ENCODE peak calls at places on chromosomes 11 and 22, in four cellular contexts. One of them, this sample, is unnamed.

GRCh38 chr11:20110908-20111669 is 49.2 kb downstream of the DBX1 start:
- DNase-seq in K562: peak
- DNase-seq in HepG2: peak
- DNase-seq in GM12878: peak
- DNase-seq in this sample: peak

GRCh38 chr11:126619516-126619915 is 264.0 kb downstream of the ST3GAL4 start:
- DNase-seq in K562: no peak
- DNase-seq in HepG2: no peak
- DNase-seq in GM12878: no peak
- DNase-seq in this sample: no peak

GRCh38 chr22:26453812-26454500 is 24.9 kb downstream of the ASPHD2 start:
- DNase-seq in K562: no peak
- DNase-seq in HepG2: no peak
- DNase-seq in GM12878: no peak
- DNase-seq in this sample: no peak

GRCh38 chr11:17418437-17418836 is 30.0 kb upstream of the KCNJ11 start:
- DNase-seq in K562: no peak
- DNase-seq in HepG2: no peak
- DNase-seq in GM12878: no peak
- DNase-seq in this sample: no peak

GRCh38 chr11:106162190-106162589 is 84.7 kb downstream of the AASDHPPT start:
- DNase-seq in K562: no peak
- DNase-seq in HepG2: no peak
- DNase-seq in GM12878: no peak
- DNase-seq in this sample: no peak

GRCh38 chr22:19103881-19104821 is 18.1 kb downstream of the DGCR2 start:
- DNase-seq in K562: no peak
- DNase-seq in HepG2: no peak
- DNase-seq in GM12878: no peak
- DNase-seq in this sample: peak

GRCh38 chr11:43582837-43583462 is 97.6 kb upstream of the HSD17B12 start:
- DNase-seq in K562: no peak
- DNase-seq in HepG2: no peak
- DNase-seq in GM12878: no peak
- DNase-seq in this sample: no peak

GRCh38 chr11:116513894-116514293 is 258.9 kb downstream of the BUD13 start:
- DNase-seq in K562: peak
- DNase-seq in HepG2: peak
- DNase-seq in GM12878: no peak
- DNase-seq in this sample: no peak

GRCh38 chr11:113401718-113402117 is 14.1 kb downstream of the ANKK1 start:
- DNase-seq in K562: no peak
- DNase-seq in HepG2: no peak
- DNase-seq in GM12878: no peak
- DNase-seq in this sample: no peak

GRCh38 chr22:45911601-45912271 is 65.2 kb downstream of the WNT7B start:
- DNase-seq in K562: no peak
- DNase-seq in HepG2: peak
- DNase-seq in GM12878: no peak
- DNase-seq in this sample: no peak

GRCh38 chr22:27501191-27501936 is 300.2 kb downstream of the MN1 start:
- DNase-seq in K562: no peak
- DNase-seq in HepG2: no peak
- DNase-seq in GM12878: no peak
- DNase-seq in this sample: no peak

GRCh38 chr22:38314140-38314991 is 2.9 kb downstream of the CSNK1E start:
- DNase-seq in K562: no peak
- DNase-seq in HepG2: no peak
- DNase-seq in GM12878: no peak
- DNase-seq in this sample: no peak

GRCh38 chr11:59078435-59078834 is 7.7 kb upstream of the GLYATL1B start:
- DNase-seq in K562: no peak
- DNase-seq in HepG2: no peak
- DNase-seq in GM12878: no peak
- DNase-seq in this sample: no peak

GRCh38 chr11:131537196-131537595 is 166.8 kb downstream of the NTM start:
- DNase-seq in K562: peak
- DNase-seq in HepG2: no peak
- DNase-seq in GM12878: no peak
- DNase-seq in this sample: no peak

GRCh38 chr11:132595246-132595645 is 937.1 kb downstream of the OPCML start:
- DNase-seq in K562: no peak
- DNase-seq in HepG2: no peak
- DNase-seq in GM12878: no peak
- DNase-seq in this sample: no peak

GRCh38 chr11:59756845-59757244 is 1.7 kb downstream of the STX3 start:
- DNase-seq in K562: peak
- DNase-seq in HepG2: no peak
- DNase-seq in GM12878: no peak
- DNase-seq in this sample: no peak

GRCh38 chr11:104105155-104105554 is 58.8 kb downstream of the PDGFD start:
- DNase-seq in K562: no peak
- DNase-seq in HepG2: no peak
- DNase-seq in GM12878: no peak
- DNase-seq in this sample: no peak

GRCh38 chr22:40685406-40685805 is 6.1 kb downstream of the MCHR1 start:
- DNase-seq in K562: no peak
- DNase-seq in HepG2: no peak
- DNase-seq in GM12878: no peak
- DNase-seq in this sample: no peak

GRCh38 chr11:123145220-123145619 is 49.8 kb downstream of the CLMP start:
- DNase-seq in K562: no peak
- DNase-seq in HepG2: peak
- DNase-seq in GM12878: no peak
- DNase-seq in this sample: no peak

GRCh38 chr11:111378773-111379499 is at the start of gene POU2AF1:
- DNase-seq in K562: no peak
- DNase-seq in HepG2: no peak
- DNase-seq in GM12878: peak
- DNase-seq in this sample: no peak

GRCh38 chr11:104897891-104898684 is at the start of gene CASP12:
- DNase-seq in K562: no peak
- DNase-seq in HepG2: no peak
- DNase-seq in GM12878: no peak
- DNase-seq in this sample: no peak

GRCh38 chr11:35178067-35178805 is 39.3 kb downstream of the CD44 start:
- DNase-seq in K562: no peak
- DNase-seq in HepG2: no peak
- DNase-seq in GM12878: no peak
- DNase-seq in this sample: no peak

GRCh38 chr11:75351541-75352416 is at the start of gene ARRB1:
- DNase-seq in K562: peak
- DNase-seq in HepG2: peak
- DNase-seq in GM12878: no peak
- DNase-seq in this sample: peak

GRCh38 chr11:116255234-116255953 is 517.4 kb downstream of the BUD13 start:
- DNase-seq in K562: no peak
- DNase-seq in HepG2: no peak
- DNase-seq in GM12878: no peak
- DNase-seq in this sample: no peak

GRCh38 chr11:111303476-111303875 is 5.1 kb downstream of the POU2AF3 start:
- DNase-seq in K562: no peak
- DNase-seq in HepG2: peak
- DNase-seq in GM12878: no peak
- DNase-seq in this sample: peak

GRCh38 chr11:46036969-46037368 is 84.3 kb downstream of the PHF21A start:
- DNase-seq in K562: no peak
- DNase-seq in HepG2: no peak
- DNase-seq in GM12878: no peak
- DNase-seq in this sample: no peak

GRCh38 chr11:26777276-26777939 is 55.5 kb upstream of the SLC5A12 start:
- DNase-seq in K562: no peak
- DNase-seq in HepG2: no peak
- DNase-seq in GM12878: no peak
- DNase-seq in this sample: no peak

GRCh38 chr22:17569971-17570511 is 6.7 kb downstream of the SLC25A18 start:
- DNase-seq in K562: no peak
- DNase-seq in HepG2: no peak
- DNase-seq in GM12878: no peak
- DNase-seq in this sample: no peak
- TF ChIP-seq TARDBP in K562: no peak
- TF ChIP-seq TARDBP in HepG2: no peak
- TF ChIP-seq TARDBP in GM12878: no peak
- TF ChIP-seq TARDBP in this sample: no peak

DNA sequence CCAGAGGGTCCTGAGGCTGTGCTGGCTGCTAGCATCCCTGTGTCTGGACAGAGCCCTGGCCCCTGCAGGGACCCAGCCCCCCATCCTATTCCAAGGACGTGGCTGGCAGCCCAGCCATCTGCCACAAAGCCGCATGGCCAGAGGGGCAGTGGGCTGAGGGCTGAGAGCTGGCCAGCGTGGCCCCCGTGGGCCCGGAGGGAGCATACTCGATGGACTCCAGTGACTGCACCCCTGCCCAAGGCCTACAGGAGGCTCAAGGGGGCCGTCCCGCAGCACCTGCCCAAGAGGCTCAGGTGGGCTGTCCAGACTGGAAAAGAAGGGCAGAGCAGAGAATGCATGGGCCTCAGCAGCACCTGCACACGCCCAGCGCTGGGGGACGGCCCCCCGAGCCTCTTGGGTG is 13.1 kb downstream of the TSPAN4 start:
- DNase-seq in K562: no peak
- DNase-seq in HepG2: no peak
- DNase-seq in GM12878: no peak
- DNase-seq in this sample: no peak
- TF ChIP-seq SP1 in K562: no peak
- TF ChIP-seq SP1 in HepG2: no peak
- TF ChIP-seq SP1 in GM12878: no peak
- TF ChIP-seq SP1 in this sample: no peak

DNA sequence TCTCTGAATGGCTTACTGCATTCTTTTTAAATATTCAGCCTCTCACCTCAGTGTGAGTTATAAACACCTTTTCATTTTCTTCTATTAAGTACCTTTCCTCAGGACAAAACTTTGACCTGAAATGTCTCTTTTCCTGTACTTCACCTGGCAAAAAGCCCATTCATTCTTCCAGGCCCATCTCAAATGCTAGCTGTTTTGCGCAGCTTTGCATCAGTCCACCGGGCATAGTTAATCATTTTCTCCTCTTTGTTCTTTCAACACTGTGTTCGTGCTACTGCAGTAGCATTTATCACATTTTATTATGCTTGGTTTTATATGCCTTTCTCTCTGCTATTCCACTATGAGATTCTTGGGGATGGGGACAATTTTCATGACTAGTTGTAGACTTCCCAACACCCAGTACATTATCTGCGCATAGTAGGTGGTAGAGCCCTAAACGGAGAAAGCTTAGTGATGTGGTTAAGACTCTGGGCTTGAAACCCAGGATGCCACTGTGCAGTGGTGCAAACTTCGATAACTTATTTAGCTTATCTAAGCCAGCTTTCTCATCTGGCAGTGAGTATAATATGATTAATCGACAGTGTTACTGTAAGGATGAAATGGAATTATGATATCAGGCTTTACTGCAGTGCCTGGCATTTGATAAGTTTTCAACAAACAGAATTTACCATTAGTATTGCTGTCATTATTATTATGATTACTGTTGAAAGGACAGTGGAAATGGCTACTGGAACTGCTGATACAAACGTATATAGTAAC is 695.7 kb downstream of the NELL1 start:
- DNase-seq in K562: no peak
- DNase-seq in HepG2: no peak
- DNase-seq in GM12878: no peak
- DNase-seq in this sample: no peak
- TF ChIP-seq BHLHE40 in K562: no peak
- TF ChIP-seq BHLHE40 in HepG2: no peak
- TF ChIP-seq BHLHE40 in GM12878: no peak
- TF ChIP-seq BHLHE40 in this sample: no peak

GRCh38 chr11:128289048-128289447 is 298.3 kb downstream of the ETS1 start:
- DNase-seq in K562: no peak
- DNase-seq in HepG2: no peak
- DNase-seq in GM12878: peak
- DNase-seq in this sample: no peak
- TF ChIP-seq TARDBP in K562: no peak
- TF ChIP-seq TARDBP in HepG2: no peak
- TF ChIP-seq TARDBP in GM12878: no peak
- TF ChIP-seq TARDBP in this sample: no peak

GRCh38 chr22:23213581-23214341 is 33.5 kb downstream of the BCR start:
- DNase-seq in K562: no peak
- DNase-seq in HepG2: no peak
- DNase-seq in GM12878: no peak
- DNase-seq in this sample: no peak

GRCh38 chr22:23216331-23217170 is 36.2 kb downstream of the BCR start:
- DNase-seq in K562: no peak
- DNase-seq in HepG2: peak
- DNase-seq in GM12878: no peak
- DNase-seq in this sample: no peak

GRCh38 chr22:23214398-23214797 is 34.1 kb downstream of the BCR start:
- DNase-seq in K562: no peak
- DNase-seq in HepG2: no peak
- DNase-seq in GM12878: no peak
- DNase-seq in this sample: no peak

GRCh38 chr22:23217171-23218052 is 37.1 kb downstream of the BCR start:
- DNase-seq in K562: no peak
- DNase-seq in HepG2: no peak
- DNase-seq in GM12878: no peak
- DNase-seq in this sample: no peak

GRCh38 chr22:23215294-23216204 is 35.2 kb downstream of the BCR start:
- DNase-seq in K562: no peak
- DNase-seq in HepG2: no peak
- DNase-seq in GM12878: no peak
- DNase-seq in this sample: no peak
- TF ChIP-seq SP1 in K562: no peak
- TF ChIP-seq SP1 in HepG2: no peak
- TF ChIP-seq SP1 in GM12878: no peak
- TF ChIP-seq SP1 in this sample: no peak